ENCODE peak calls at places on chromosomes 5 and 9, in five cellular contexts. K, X, D, S and B are unnamed samples.

GRCh38 chr5:17127743-17128231 is 89.6 kb upstream of the BASP1 start:
- DNase-seq in K (no peak), X (peak; percentile 91), D (no peak), S (no peak), B (no peak)

GRCh38 chr5:1737790-1738405 is 61.7 kb downstream of the MRPL36 start:
- DNase-seq in K (no peak), X (peak; percentile 5), D (peak; percentile 41), S (no peak), B (no peak)

GRCh38 chr9:6842584-6842947 is 84.8 kb downstream of the KDM4C start:
- DNase-seq in K (no peak), X (peak; percentile 45), D (no peak), S (no peak), B (no peak)

GRCh38 chr9:126614455-126615248 is 924 bp downstream of the LMX1B start:
- DNase-seq in K (peak; percentile 45), X (no peak), D (no peak), S (no peak), B (no peak)

GRCh38 chr9:71680189-71680983 is 87.9 kb downstream of the CEMIP2 start:
- DNase-seq in K (no peak), X (peak; percentile 37), D (no peak), S (no peak), B (no peak)

GRCh38 chr5:140303987-140304386 is 1.1 kb upstream of the PFDN1 start:
- DNase-seq in K (no peak), X (no peak), D (no peak), S (peak; percentile 26), B (no peak)

GRCh38 chr9:133334161-133334560 is 1.8 kb downstream of the SURF6 start:
- DNase-seq in K (peak; percentile 88), X (no peak), D (no peak), S (no peak), B (no peak)

GRCh38 chr9:123757960-123758359 is 172.0 kb downstream of the DENND1A start:
- DNase-seq in K (no peak), X (no peak), D (no peak), S (no peak), B (no peak)

GRCh38 chr5:93017854-93018253 is 563.2 kb downstream of the NR2F1-AS1 start:
- DNase-seq in K (no peak), X (peak; percentile 75), D (no peak), S (no peak), B (no peak)

GRCh38 chr5:178232920-178233429 is 373 bp upstream of the PHYKPL start:
- DNase-seq in K (no peak), X (no peak), D (no peak), S (no peak), B (no peak)

GRCh38 chr9:68704498-68704803 is 589 bp upstream of the PIP5K1B start:
- DNase-seq in K (no peak), X (no peak), D (no peak), S (no peak), B (no peak)

GRCh38 chr5:9099681-9100080 is 446.2 kb downstream of the SEMA5A start:
- DNase-seq in K (no peak), X (no peak), D (no peak), S (no peak), B (no peak)

GRCh38 chr5:51465165-51465564 is 81.9 kb downstream of the ISL1 start:
- DNase-seq in K (no peak), X (peak; percentile 26), D (no peak), S (no peak), B (no peak)

GRCh38 chr9:133676450-133676849 is 40.3 kb downstream of the DBH start:
- DNase-seq in K (no peak), X (no peak), D (no peak), S (no peak), B (no peak)

GRCh38 chr5:16736158-16736994 is 119.6 kb upstream of the RETREG1 start:
- DNase-seq in K (peak; percentile 55), X (peak; percentile 75), D (no peak), S (peak; percentile 47), B (no peak)

GRCh38 chr9:134171316-134172197 is 7.2 kb upstream of the RNU6ATAC start:
- DNase-seq in K (no peak), X (peak; percentile 24), D (no peak), S (no peak), B (no peak)

GRCh38 chr5:138662599-138662998 is 87.4 kb upstream of the HSPA9 start:
- DNase-seq in K (no peak), X (no peak), D (no peak), S (no peak), B (no peak)

GRCh38 chr9:92048924-92049625 is 66.1 kb downstream of the SPTLC1 start:
- DNase-seq in K (no peak), X (peak; percentile 47), D (no peak), S (no peak), B (no peak)

GRCh38 chr9:134887686-134888602 is 7.3 kb downstream of the FCN2 start:
- DNase-seq in K (no peak), X (no peak), D (no peak), S (no peak), B (no peak)

GRCh38 chr9:131984564-131984963 is 95.1 kb downstream of the MED27 start:
- DNase-seq in K (no peak), X (no peak), D (no peak), S (no peak), B (no peak)

GRCh38 chr9:130918870-130919558 is 20.0 kb downstream of the FIBCD1 start:
- DNase-seq in K (no peak), X (no peak), D (no peak), S (peak; percentile 77), B (no peak)

GRCh38 chr9:125095821-125096443 is 47.4 kb downstream of the SCAI start:
- DNase-seq in K (no peak), X (no peak), D (no peak), S (no peak), B (no peak)

GRCh38 chr9:134059661-134060395 is 8.0 kb downstream of the BRD3 start:
- DNase-seq in K (peak; percentile 49), X (no peak), D (no peak), S (peak; percentile 28), B (no peak)

GRCh38 chr5:127056896-127057295 is 16.4 kb downstream of the C5orf63 start:
- DNase-seq in K (no peak), X (no peak), D (no peak), S (no peak), B (no peak)